ENCODE peak calls at places on chromosomes 11 and 22, in ten cellular contexts. T, X, W, U, P, Y, R, I, C and V are unnamed samples.

GRCh38 chr11:2796091-2796490 is 89.5 kb downstream of the CDKN1C start:
- DNase-seq in Y (no peak), R (no peak), T (no peak), P (no peak), C (no peak), X (no peak), I (peak; percentile 67), U (peak; percentile 16), W (no peak), V (no peak)

GRCh38 chr11:5291207-5291838 is 10.4 kb downstream of the OR51B4 start:
- DNase-seq in Y (no peak), I (no peak), R (no peak), U (no peak), X (peak; percentile 58), C (no peak), W (no peak), T (no peak), P (peak; percentile 23), V (peak; percentile 71)

GRCh38 chr11:115324569-115325432 is 179.4 kb downstream of the CADM1 start:
- DNase-seq in P (peak; percentile 74), U (no peak), X (peak; percentile 22), Y (peak; percentile 17), T (no peak), R (peak; percentile 64), W (peak; percentile 28), I (no peak), C (peak; percentile 45), V (peak; percentile 89)

GRCh38 chr11:11538277-11538960 is 83.4 kb downstream of the GALNT18 start:
- DNase-seq in R (peak; percentile 85), W (no peak), X (no peak), C (no peak), Y (no peak), P (peak; percentile 38), I (no peak), T (peak; percentile 87), U (peak; percentile 68), V (no peak)

GRCh38 chr22:22902247-22902962 is 14.8 kb downstream of the IGLL5 start:
- DNase-seq in C (no peak), I (peak; percentile 78), R (peak; percentile 34), P (no peak), T (no peak), Y (no peak), X (no peak), W (no peak), U (no peak), V (no peak)

GRCh38 chr11:8867856-8868705 is 42.9 kb upstream of the AKIP1 start:
- DNase-seq in U (no peak), W (no peak), C (no peak), I (no peak), P (no peak), Y (no peak), T (no peak), X (peak; percentile 50), R (no peak), V (no peak)

GRCh38 chr22:31615940-31616314 is 46.1 kb downstream of the PISD start:
- DNase-seq in U (no peak), T (no peak), X (no peak), W (no peak), C (no peak), Y (no peak), I (no peak), P (no peak), R (no peak), V (no peak)

GRCh38 chr11:122852071-122852831 is 14.0 kb downstream of the CRTAM start:
- DNase-seq in P (no peak), T (no peak), C (peak; percentile 29), U (no peak), W (no peak), Y (peak; percentile 26), X (peak; percentile 5), R (no peak), I (no peak), V (no peak)

GRCh38 chr22:27489265-27489675 is 312.3 kb downstream of the MN1 start:
- DNase-seq in C (no peak), T (no peak), U (no peak), Y (no peak), P (no peak), R (no peak), W (no peak), X (no peak), I (peak; percentile 80), V (no peak)

GRCh38 chr11:109426442-109426841 is 4.5 kb downstream of the C11orf87 start:
- DNase-seq in R (no peak), X (no peak), P (no peak), W (no peak), C (no peak), T (no peak), I (no peak), Y (no peak), U (no peak), V (peak; percentile 28)